ENCODE peak calls at places on chromosomes 5 and 9, in five cellular contexts. Y is IMR-90, K is K562, V is HepG2, A is H1. Z is an unnamed sample. For H3K4me1, the result is how much of the 10 kb centered on the place peaks cover.

GRCh38 chr5:54285573-54286124 is 24.7 kb downstream of the ARL15 start:
- DNase-seq in V (no peak), A (no peak), K (no peak), Y (no peak), Z (no peak)

GRCh38 chr5:61808884-61809283 is 476.8 kb downstream of the ZSWIM6 start:
- DNase-seq in K (no peak), A (no peak), Y (no peak), V (no peak), Z (no peak)

GRCh38 chr5:169791251-169791650 is 154.2 kb downstream of the DOCK2 start:
- DNase-seq in V (no peak), Y (no peak), K (no peak), A (no peak), Z (no peak)

GRCh38 chr5:145787507-145787906 is 47.6 kb downstream of the PRELID2 start:
- DNase-seq in K (no peak), V (no peak), A (no peak), Y (no peak), Z (no peak)

GRCh38 chr5:65261499-65261898 is 220.2 kb downstream of the ADAMTS6 start:
- DNase-seq in V (no peak), A (no peak), Y (no peak), K (no peak), Z (no peak)

GRCh38 chr5:532521-533242 is 8.4 kb upstream of the SLC9A3 start:
- DNase-seq in Y (no peak), A (no peak), V (peak), K (no peak), Z (no peak)

GRCh38 chr9:79477241-79477830 is 94.4 kb upstream of the TLE4 start:
- DNase-seq in A (no peak), V (no peak), Y (peak), K (no peak), Z (no peak)

GRCh38 chr9:90851444-90851843 is 49.8 kb downstream of the SYK start:
- DNase-seq in V (no peak), A (no peak), K (peak), Y (no peak), Z (no peak)

GRCh38 chr5:131821221-131821620 is 24.4 kb upstream of the FNIP1 start:
- DNase-seq in V (no peak), A (no peak), K (no peak), Y (peak), Z (no peak)

GRCh38 chr5:72248352-72249032 is 71.5 kb downstream of the MRPS27 start:
- DNase-seq in A (no peak), V (no peak), Y (peak), K (peak), Z (no peak)

GRCh38 chr5:33850100-33850594 is 41.6 kb downstream of the ADAMTS12 start:
- DNase-seq in K (no peak), V (peak), A (no peak), Y (peak), Z (peak)

GRCh38 chr9:83699615-83700014 is 8.1 kb downstream of the UBQLN1 start:
- DNase-seq in V (no peak), Y (no peak), K (no peak), A (no peak), Z (no peak)

GRCh38 chr9:133777111-133777791 is 39.1 kb upstream of the SARDH start:
- DNase-seq in A (no peak), K (no peak), Y (no peak), V (no peak), Z (no peak)

GRCh38 chr5:57598756-57599155 is 116.1 kb upstream of the ACTBL2 start:
- DNase-seq in V (no peak), A (no peak), K (no peak), Y (peak), Z (no peak)

GRCh38 chr9:134163374-134164196 is 779 bp downstream of the RNU6ATAC start:
- DNase-seq in K (no peak), Y (peak), A (no peak), V (no peak), Z (peak)

GRCh38 chr5:124446125-124446524 is 300.3 kb downstream of the ZNF608 start:
- DNase-seq in V (no peak), A (no peak), K (no peak), Y (no peak), Z (no peak)

GRCh38 chr9:87567566-87567965 is 69.9 kb downstream of the DAPK1 start:
- DNase-seq in Y (no peak), K (no peak), V (no peak), A (no peak), Z (no peak)

GRCh38 chr9:38240051-38240450 is 152.5 kb upstream of the ALDH1B1 start:
- DNase-seq in A (no peak), Y (no peak), K (no peak), V (no peak), Z (no peak)

GRCh38 chr9:99044827-99045226 is 60.1 kb upstream of the TGFBR1 start:
- DNase-seq in V (no peak), A (no peak), K (no peak), Y (peak), Z (no peak)

GRCh38 chr5:114185274-114185673 is 176.6 kb upstream of the KCNN2 start:
- DNase-seq in A (no peak), Y (no peak), V (no peak), K (no peak), Z (no peak)

GRCh38 chr5:101346906-101347305 is 443.8 kb upstream of the ST8SIA4 start:
- DNase-seq in K (no peak), V (no peak), A (no peak), Y (no peak), Z (no peak)

GRCh38 chr9:127422787-127423186 is 1.4 kb upstream of the ZNF79 start:
- DNase-seq in V (no peak), A (no peak), Y (no peak), K (no peak), Z (no peak)
- H3K9ac ChIP-seq in V (peak), A (peak), Y (peak), K (peak), Z (peak)

GRCh38 chr5:119879446-119879845 is 250.1 kb downstream of the FAM170A start:
- DNase-seq in A (no peak), V (no peak), K (no peak), Y (no peak), Z (no peak)
- H3K4me2 ChIP-seq in A (no peak), V (no peak), K (no peak), Y (no peak), Z (no peak)

GRCh38 chr9:136888454-136888853 is 2.1 kb downstream of the TRAF2 start:
- DNase-seq in Y (no peak), K (no peak), V (no peak), A (no peak), Z (no peak)

GRCh38 chr9:136885950-136886578 is at the start of gene TRAF2:
- DNase-seq in K (peak), A (peak), Y (peak), V (peak), Z (peak)

GRCh38 chr9:136886610-136887597 is 588 bp downstream of the TRAF2 start:
- DNase-seq in A (no peak), V (no peak), Y (peak), K (peak), Z (peak)

GRCh38 chr9:136889858-136890257 is 3.5 kb downstream of the TRAF2 start:
- DNase-seq in Y (no peak), K (no peak), A (no peak), V (no peak), Z (no peak)

GRCh38 chr9:136890661-136891060 is 4.3 kb downstream of the TRAF2 start:
- DNase-seq in K (no peak), A (no peak), Y (no peak), V (no peak), Z (no peak)
- H3K4me1 ChIP-seq in K (under half), A (under half), Y (under half), V (under half), Z (under half)

GRCh38 chr5:139461176-139461575 is 1.4 kb downstream of the ECSCR start:
- DNase-seq in V (no peak), Y (no peak), K (no peak), A (no peak), Z (no peak)
- H3K9ac ChIP-seq in V (no peak), Y (no peak), K (no peak), A (no peak), Z (no peak)

DNA sequence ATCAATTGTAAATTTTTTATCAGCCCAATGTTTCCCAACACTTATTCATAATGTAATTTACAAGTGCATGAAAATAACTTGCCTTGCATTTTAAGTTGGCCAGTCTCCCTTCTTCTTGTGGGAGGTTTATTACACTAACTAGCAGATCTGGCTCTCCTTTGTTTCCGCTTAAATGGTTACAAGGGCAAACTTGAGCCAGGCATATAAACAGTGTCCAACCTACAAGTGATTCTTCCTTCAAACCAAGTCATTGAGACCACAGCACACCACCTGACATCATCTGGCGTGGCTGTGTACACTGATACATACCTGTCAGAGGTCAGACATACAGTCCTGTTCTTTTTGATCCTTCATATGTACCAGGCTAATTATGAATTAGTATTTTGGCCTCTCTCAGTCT is 80.1 kb downstream of the ALDH1A1 start:
- DNase-seq in Y (no peak), A (no peak), V (no peak), K (no peak), Z (no peak)
- H3K4me2 ChIP-seq in Y (no peak), A (no peak), V (no peak), K (no peak), Z (no peak)

GRCh38 chr9:131589993-131590392 is 44.7 kb downstream of the PRRT1B start:
- DNase-seq in V (no peak), K (no peak), Y (no peak), A (no peak), Z (no peak)

GRCh38 chr9:131587906-131588305 is 42.6 kb downstream of the PRRT1B start:
- DNase-seq in A (no peak), K (no peak), V (no peak), Y (no peak), Z (no peak)

GRCh38 chr9:131587331-131587730 is 42.0 kb downstream of the PRRT1B start:
- DNase-seq in A (no peak), V (no peak), Y (no peak), K (no peak), Z (no peak)

GRCh38 chr9:131589124-131589711 is 43.9 kb downstream of the PRRT1B start:
- DNase-seq in K (no peak), Y (no peak), V (no peak), A (no peak), Z (no peak)

GRCh38 chr9:131588396-131588795 is 43.1 kb downstream of the PRRT1B start:
- DNase-seq in V (no peak), Y (no peak), A (no peak), K (no peak), Z (no peak)
- H3K4me1 ChIP-seq in V (under half), Y (under half), A (under half), K (under half), Z (under half)

DNA sequence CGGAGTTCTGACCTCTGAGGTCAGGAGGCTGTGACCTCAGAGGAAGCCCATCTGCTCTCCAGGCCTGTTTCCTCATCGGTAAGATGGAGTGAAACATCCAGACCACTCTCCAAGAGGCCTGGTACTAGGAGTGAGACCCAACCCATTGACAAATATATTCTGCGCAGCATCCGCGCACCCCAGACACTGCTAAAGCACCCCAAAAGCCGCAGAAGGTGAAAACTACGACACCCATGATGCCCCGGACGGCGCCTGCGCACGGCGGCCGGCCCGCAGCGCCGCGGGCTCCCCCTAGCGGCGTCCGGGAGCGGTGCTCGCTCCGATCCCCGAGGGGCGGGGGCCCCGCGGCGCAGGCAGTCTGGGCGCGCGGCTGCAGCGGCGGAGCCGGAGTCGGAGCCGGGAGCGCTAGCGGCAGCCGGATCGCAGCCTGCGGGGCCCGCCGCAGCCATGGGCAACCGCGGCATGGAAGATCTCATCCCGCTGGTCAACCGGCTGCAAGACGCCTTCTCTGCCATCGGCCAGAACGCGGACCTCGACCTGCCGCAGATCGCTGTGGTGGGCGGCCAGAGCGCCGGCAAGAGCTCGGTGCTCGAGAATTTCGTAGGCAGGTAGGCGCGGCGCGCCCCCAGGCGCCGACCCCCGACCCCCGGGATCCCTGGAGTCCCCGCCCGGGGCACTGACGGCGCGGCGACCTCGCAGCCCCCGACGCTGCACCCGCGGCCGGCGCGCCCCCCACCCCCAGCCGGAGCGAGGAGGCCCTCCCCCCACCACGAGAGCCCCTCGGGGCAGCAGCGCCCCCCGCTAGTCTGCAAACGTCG is at the start of gene DNM1:
- DNase-seq in Y (peak), A (no peak), K (peak), V (no peak), Z (peak)
- H3K9ac ChIP-seq in Y (peak), A (peak), K (peak), V (peak), Z (no peak)

GRCh38 chr5:125961150-125961549 is 462.1 kb upstream of the GRAMD2B start:
- DNase-seq in K (no peak), A (no peak), V (no peak), Y (no peak), Z (no peak)
- H3K4me2 ChIP-seq in K (no peak), A (no peak), V (no peak), Y (no peak), Z (no peak)

GRCh38 chr9:109314011-109314531 is 6.8 kb downstream of the EPB41L4B start:
- DNase-seq in A (no peak), K (no peak), V (peak), Y (no peak), Z (no peak)
- H3K4me1 ChIP-seq in A (under half), K (under half), V (half or more), Y (under half), Z (under half)

DNA sequence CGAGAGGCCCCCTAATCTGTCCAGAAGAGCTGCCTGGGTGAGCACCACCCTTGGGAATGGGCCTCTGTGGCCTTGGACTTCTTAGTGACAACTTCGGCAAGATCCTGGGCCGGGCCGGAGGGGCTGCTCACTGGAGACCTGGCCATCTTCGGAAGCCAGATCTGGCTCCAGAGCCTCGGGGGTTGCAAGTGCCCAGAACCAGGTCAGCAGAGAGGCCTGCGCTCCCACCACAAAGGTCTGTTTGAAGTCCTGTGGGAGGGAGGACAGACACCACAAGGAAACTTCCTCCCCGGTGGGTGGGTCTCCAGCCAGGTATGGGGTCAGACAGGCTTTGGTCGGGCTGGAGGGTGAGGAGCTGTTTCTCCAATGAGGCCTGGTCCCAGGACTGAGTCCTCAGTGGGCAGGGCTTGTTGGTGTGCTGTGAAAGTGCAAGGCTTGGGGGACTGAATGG is 86.1 kb downstream of the DAB2IP start:
- DNase-seq in K (no peak), A (no peak), Y (no peak), V (no peak), Z (no peak)
- H3K9ac ChIP-seq in K (no peak), A (no peak), Y (no peak), V (peak), Z (no peak)